ENCODE peak calls at places on chromosomes 4 and X, in eight cellular contexts. F is breast epithelium, P is endothelial cell of umbilical vein, X is adrenal gland, Y is transverse colon, D is body of pancreas, V is prostate gland, R is right lobe of liver. K is an unnamed sample.

GRCh38 chr4:88803600-88804096 is 106.0 kb upstream of the NAP1L5 start:
- DNase-seq in V (peak), D (peak), P (peak), R (no peak), F (peak), X (no peak), Y (peak), K (peak)

GRCh38 chrX:28398352-28398751 is 188.9 kb upstream of the IL1RAPL1 start:
- DNase-seq in V (no peak), R (no peak), Y (no peak), F (no peak), P (peak), D (no peak), X (no peak), K (no peak)

GRCh38 chrX:149371984-149372383 is 133.1 kb downstream of the IDS start:
- DNase-seq in D (no peak), Y (no peak), P (no peak), R (no peak), F (no peak), X (no peak), V (no peak), K (no peak)

GRCh38 chrX:38798956-38799355 is 2.3 kb upstream of the MID1IP1 start:
- DNase-seq in F (no peak), Y (no peak), R (no peak), P (peak), X (no peak), D (no peak), V (no peak), K (no peak)

GRCh38 chrX:48715876-48716502 is 19.5 kb downstream of the SUV39H1 start:
- DNase-seq in Y (no peak), P (no peak), F (no peak), R (no peak), D (no peak), X (no peak), V (no peak), K (no peak)

GRCh38 chrX:12949205-12949926 is 25.5 kb upstream of the TMSB4X start:
- DNase-seq in R (no peak), Y (no peak), X (no peak), F (no peak), V (no peak), D (no peak), P (no peak), K (no peak)

GRCh38 chr4:172830295-172830764 is 338.3 kb upstream of the GALNT7 start:
- DNase-seq in Y (no peak), P (peak), R (no peak), X (no peak), D (no peak), V (no peak), F (no peak), K (no peak)

GRCh38 chrX:108070891-108071290 is 20.5 kb downstream of the PSMD10 start:
- DNase-seq in X (no peak), D (no peak), F (no peak), Y (no peak), R (no peak), P (peak), V (no peak), K (no peak)

GRCh38 chr4:174209296-174209695 is 74.2 kb downstream of the FBXO8 start:
- DNase-seq in X (no peak), D (peak), V (no peak), Y (no peak), F (no peak), R (no peak), P (no peak), K (no peak)

GRCh38 chrX:148612431-148612830 is 112.0 kb downstream of the AFF2 start:
- DNase-seq in X (no peak), R (no peak), V (no peak), P (no peak), D (peak), F (no peak), Y (no peak), K (no peak)

GRCh38 chrX:41350150-41350975 is 16.4 kb downstream of the DDX3X start:
- DNase-seq in R (no peak), P (peak), D (no peak), X (no peak), Y (no peak), V (no peak), F (no peak), K (no peak)

GRCh38 chrX:113929004-113929403 is 654.9 kb upstream of the HTR2C start:
- DNase-seq in V (peak), X (peak), R (no peak), P (peak), Y (peak), D (peak), F (no peak), K (no peak)

GRCh38 chrX:8738588-8739189 is 6.8 kb upstream of the ANOS1 start:
- DNase-seq in V (peak), P (peak), X (peak), Y (peak), F (no peak), D (peak), R (peak), K (peak)

GRCh38 chrX:56797966-56798711 is 69.1 kb downstream of the NBDY start:
- DNase-seq in Y (peak), P (no peak), D (peak), R (peak), F (no peak), X (peak), V (no peak), K (peak)

GRCh38 chrX:69069086-69069445 is 96.2 kb downstream of the PJA1 start:
- DNase-seq in F (no peak), R (no peak), Y (no peak), D (no peak), P (no peak), V (no peak), X (no peak), K (no peak)

GRCh38 chrX:147958316-147958715 is 22.8 kb upstream of the FMR1NB start:
- DNase-seq in Y (no peak), D (no peak), R (no peak), X (no peak), F (no peak), P (no peak), V (no peak), K (no peak)

GRCh38 chr4:16909245-16909644 is 10.8 kb upstream of the LDB2 start:
- DNase-seq in X (peak), R (no peak), Y (no peak), D (no peak), P (no peak), F (no peak), V (no peak), K (no peak)

GRCh38 chr4:106369456-106370060 is 980 bp upstream of the GIMD1 start:
- DNase-seq in Y (no peak), D (peak), R (no peak), P (peak), X (peak), F (no peak), V (no peak), K (no peak)

GRCh38 chr4:158754385-158755180 is 14.2 kb upstream of the FNIP2 start:
- DNase-seq in P (no peak), F (no peak), Y (no peak), D (no peak), X (no peak), V (no peak), R (no peak), K (no peak)

GRCh38 chrX:19513383-19513782 is 1.9 kb downstream of the MAP3K15 start:
- DNase-seq in V (no peak), D (peak), X (peak), P (no peak), Y (no peak), R (no peak), F (no peak), K (no peak)

GRCh38 chr4:113449407-113449974 is 312.0 kb downstream of the CAMK2D start:
- DNase-seq in R (no peak), V (no peak), X (no peak), P (no peak), F (no peak), D (no peak), Y (no peak), K (no peak)

GRCh38 chrX:52933213-52933612 is 25.1 kb downstream of the FAM156A start:
- DNase-seq in R (no peak), F (no peak), X (no peak), P (no peak), Y (no peak), D (no peak), V (no peak), K (no peak)

GRCh38 chr4:7886250-7886973 is 53.2 kb downstream of the AFAP1 start:
- DNase-seq in F (no peak), X (no peak), P (no peak), Y (no peak), R (no peak), V (no peak), D (no peak), K (no peak)

GRCh38 chr4:183074288-183074990 is 24.6 kb upstream of the WWC2 start:
- DNase-seq in P (no peak), Y (no peak), X (no peak), F (no peak), R (no peak), V (no peak), D (no peak), K (no peak)

GRCh38 chr4:14958436-14958835 is 43.8 kb upstream of the CPEB2 start:
- DNase-seq in F (no peak), P (no peak), X (no peak), D (no peak), R (no peak), V (peak), Y (no peak), K (no peak)

GRCh38 chrX:133415276-133416105 is at the start of gene GPC4:
- DNase-seq in X (peak), D (peak), V (peak), F (peak), P (no peak), R (peak), Y (peak), K (peak)

GRCh38 chr4:144905286-144905685 is 192.7 kb downstream of the ANAPC10 start:
- DNase-seq in R (no peak), F (no peak), V (no peak), P (no peak), D (no peak), Y (no peak), X (no peak), K (no peak)

GRCh38 chr4:102344520-102344954 is 745 bp downstream of the SLC39A8 start:
- DNase-seq in P (peak), F (peak), R (peak), D (no peak), V (peak), X (peak), Y (peak), K (peak)

GRCh38 chrX:49310371-49310770 is 6.9 kb downstream of the GAGE10 start:
- DNase-seq in F (no peak), X (no peak), Y (no peak), R (no peak), P (no peak), D (no peak), V (no peak), K (no peak)

GRCh38 chrX:131305926-131306325 is 16.8 kb upstream of the IGSF1 start:
- DNase-seq in V (no peak), F (no peak), D (no peak), X (no peak), R (no peak), Y (no peak), P (no peak), K (no peak)

GRCh38 chrX:32451954-32452518 is 759.3 kb downstream of the DMD start:
- DNase-seq in X (no peak), R (no peak), Y (no peak), P (no peak), D (no peak), V (no peak), F (no peak), K (no peak)

GRCh38 chr4:110498420-110498819 is 22.5 kb downstream of the ENPEP start:
- DNase-seq in F (no peak), R (no peak), V (no peak), X (no peak), P (no peak), D (no peak), Y (no peak), K (no peak)

GRCh38 chr4:110505440-110505839 is 29.5 kb downstream of the ENPEP start:
- DNase-seq in X (no peak), R (no peak), D (no peak), F (no peak), V (no peak), P (no peak), Y (no peak), K (no peak)

GRCh38 chr4:110503588-110504435 is 27.9 kb downstream of the ENPEP start:
- DNase-seq in X (no peak), D (peak), R (no peak), P (no peak), Y (no peak), V (no peak), F (no peak), K (no peak)

GRCh38 chr4:110501826-110502225 is 25.9 kb downstream of the ENPEP start:
- DNase-seq in D (no peak), X (no peak), R (no peak), F (no peak), V (no peak), Y (no peak), P (no peak), K (no peak)
- H3K27ac ChIP-seq in D (no peak), X (no peak), R (no peak), F (no peak), V (no peak), Y (no peak), P (no peak), K (no peak)

DNA sequence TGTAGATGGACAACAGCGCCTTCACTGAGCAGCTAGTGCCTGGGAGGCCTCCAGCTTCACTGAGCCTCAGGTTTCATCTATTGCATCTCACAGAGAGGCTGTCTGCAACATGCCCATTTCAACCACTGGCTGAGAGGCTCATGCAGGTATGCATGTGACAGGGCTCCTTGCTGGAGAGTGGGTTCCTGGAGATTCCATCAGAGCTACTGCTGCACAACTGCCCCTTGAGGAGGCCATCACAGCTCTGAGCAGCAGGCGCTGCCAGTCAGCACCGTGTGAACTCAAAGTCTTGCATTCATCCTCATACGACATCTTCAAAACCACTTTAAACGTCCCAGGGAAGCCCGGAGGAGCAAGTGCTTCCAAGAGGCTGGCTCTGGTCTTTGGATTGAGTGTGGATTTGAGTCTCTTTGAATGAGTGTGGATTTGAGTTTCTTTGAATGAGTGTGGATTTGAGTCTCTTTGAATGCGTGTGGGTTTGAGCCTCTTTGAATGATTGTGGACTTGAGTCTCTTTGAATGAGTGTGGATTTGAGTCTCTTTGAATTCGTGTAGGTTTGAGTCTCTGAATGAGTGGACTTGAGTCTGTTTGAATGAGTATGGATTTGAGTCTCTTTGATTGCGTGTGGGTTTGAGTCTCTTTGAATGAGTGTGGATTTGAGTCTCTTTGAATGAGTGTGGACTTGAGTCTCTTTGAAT is 8.7 kb downstream of the P2RY8 start:
- DNase-seq in X (no peak), D (no peak), Y (no peak), R (no peak), V (no peak), F (no peak), P (no peak), K (no peak)
- TF ChIP-seq POLR2A in X (no peak), D (no peak), Y (no peak), R (no peak), V (no peak), F (no peak), P (no peak), K (no peak)

GRCh38 chr4:147325566-147325965 is 155.3 kb upstream of the EDNRA start:
- DNase-seq in D (no peak), V (no peak), P (no peak), Y (no peak), F (no peak), X (no peak), R (no peak), K (no peak)
- H3K27ac ChIP-seq in D (no peak), V (no peak), P (no peak), Y (no peak), F (no peak), X (no peak), R (no peak), K (no peak)

GRCh38 chr4:2793920-2794706 is 1.2 kb downstream of the SH3BP2 start:
- DNase-seq in R (peak), Y (peak), F (peak), P (peak), D (peak), V (no peak), X (peak), K (no peak)

GRCh38 chr4:2792396-2792710 is 532 bp upstream of the SH3BP2 start:
- DNase-seq in V (no peak), F (no peak), D (peak), R (no peak), Y (no peak), P (no peak), X (no peak), K (no peak)

GRCh38 chr4:2793578-2793919 is 664 bp downstream of the SH3BP2 start:
- DNase-seq in Y (peak), R (peak), P (peak), V (no peak), F (no peak), X (peak), D (peak), K (no peak)

GRCh38 chr4:2791518-2792395 is 1.1 kb upstream of the SH3BP2 start:
- DNase-seq in D (peak), F (no peak), P (no peak), V (no peak), Y (peak), R (peak), X (no peak), K (no peak)

GRCh38 chr4:2792711-2793577 is at the start of gene SH3BP2:
- DNase-seq in V (no peak), Y (peak), P (peak), F (peak), D (peak), X (peak), R (peak), K (peak)
- TF ChIP-seq POLR2A in V (peak), Y (peak), P (peak), F (no peak), D (no peak), X (peak), R (peak), K (peak)

GRCh38 chr4:110865611-110866254 is 242.9 kb upstream of the PITX2 start:
- DNase-seq in P (no peak), D (no peak), R (no peak), V (no peak), F (no peak), X (no peak), Y (no peak), K (no peak)

GRCh38 chr4:110867251-110867960 is 244.5 kb upstream of the PITX2 start:
- DNase-seq in R (no peak), X (no peak), Y (no peak), P (no peak), F (no peak), D (no peak), V (no peak), K (no peak)

GRCh38 chr4:110867981-110868380 is 245.1 kb upstream of the PITX2 start:
- DNase-seq in F (no peak), Y (no peak), X (no peak), V (no peak), P (no peak), R (no peak), D (no peak), K (no peak)

GRCh38 chr4:110869862-110870577 is 247.1 kb upstream of the PITX2 start:
- DNase-seq in Y (no peak), F (no peak), P (peak), V (no peak), R (no peak), D (no peak), X (no peak), K (no peak)

GRCh38 chr4:110869114-110869513 is 246.2 kb upstream of the PITX2 start:
- DNase-seq in D (no peak), Y (no peak), V (no peak), R (no peak), X (no peak), P (no peak), F (no peak), K (no peak)
- H3K27ac ChIP-seq in D (no peak), Y (no peak), V (no peak), R (no peak), X (no peak), P (no peak), F (no peak), K (no peak)

GRCh38 chr4:56680266-56680665 is 830 bp downstream of the HOPX start:
- DNase-seq in D (no peak), Y (no peak), P (no peak), V (no peak), R (no peak), F (no peak), X (no peak), K (no peak)
- TF ChIP-seq POLR2A in D (no peak), Y (no peak), P (no peak), V (no peak), R (no peak), F (no peak), X (no peak), K (no peak)

GRCh38 chr4:1221155-1221870 is 27.6 kb downstream of the CTBP1 start:
- DNase-seq in X (no peak), Y (no peak), P (no peak), R (no peak), D (no peak), F (no peak), V (no peak), K (no peak)

GRCh38 chr4:1223841-1224809 is 24.8 kb downstream of the CTBP1 start:
- DNase-seq in F (no peak), D (no peak), X (no peak), Y (no peak), R (no peak), V (no peak), P (no peak), K (no peak)

GRCh38 chr4:1220566-1220965 is 28.4 kb downstream of the CTBP1 start:
- DNase-seq in X (no peak), F (no peak), P (no peak), V (no peak), D (no peak), R (no peak), Y (no peak), K (no peak)

GRCh38 chr4:1222938-1223690 is 25.8 kb downstream of the CTBP1 start:
- DNase-seq in P (no peak), V (no peak), Y (no peak), F (no peak), X (no peak), D (no peak), R (no peak), K (no peak)

DNA sequence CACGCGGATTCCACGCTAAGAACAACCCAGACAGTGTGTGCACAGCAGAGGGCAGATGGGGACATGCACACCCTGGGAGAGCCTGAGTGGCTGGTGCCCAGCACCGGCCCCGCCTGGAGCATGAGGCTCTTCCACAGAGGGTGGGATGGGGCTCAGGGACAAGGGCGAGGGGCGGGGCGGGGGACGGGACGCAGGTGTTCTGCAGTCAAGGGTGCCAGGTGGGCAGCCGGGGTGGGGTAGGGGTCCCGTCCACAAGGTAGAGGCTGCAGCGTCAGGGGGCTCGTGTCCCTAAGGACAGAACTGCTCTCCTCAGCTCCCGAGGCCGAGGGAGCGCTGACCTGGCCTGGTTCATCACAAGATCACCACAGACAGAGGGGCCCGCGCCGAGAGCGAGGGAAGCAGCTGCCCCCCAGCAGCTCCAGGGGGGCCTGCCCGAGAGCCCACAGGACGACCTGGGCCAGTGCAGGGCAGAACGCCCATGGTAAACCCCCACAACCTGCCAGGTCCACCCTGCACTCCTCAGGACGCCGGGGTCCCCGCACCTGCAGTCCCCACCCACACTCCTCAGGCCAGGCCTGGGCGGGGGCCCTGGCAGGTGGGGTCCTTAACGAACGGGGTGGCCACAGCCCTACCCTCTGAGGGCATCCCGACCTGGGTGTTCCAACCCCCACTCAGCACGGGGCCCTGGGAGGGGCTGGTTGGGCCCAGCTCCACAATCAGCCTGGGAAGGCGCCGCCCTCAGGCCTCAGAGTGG is 26.7 kb downstream of the CTBP1 start:
- DNase-seq in X (no peak), R (no peak), F (no peak), P (no peak), Y (no peak), V (no peak), D (no peak), K (no peak)
- H3K27ac ChIP-seq in X (no peak), R (no peak), F (no peak), P (no peak), Y (no peak), V (no peak), D (no peak), K (no peak)

GRCh38 chrX:119943185-119943988 is at the start of gene NKAP:
- DNase-seq in Y (peak), V (peak), P (peak), F (peak), R (peak), D (peak), X (peak), K (peak)
- TF ChIP-seq POLR2A in Y (peak), V (peak), P (peak), F (peak), R (peak), D (no peak), X (peak), K (peak)

GRCh38 chrX:124333862-124334261 is 1.4 kb downstream of the TEX13D start:
- DNase-seq in F (no peak), V (no peak), P (no peak), D (no peak), X (no peak), Y (no peak), R (no peak), K (no peak)
- H3K27ac ChIP-seq in F (no peak), V (no peak), P (no peak), D (no peak), X (no peak), Y (no peak), R (no peak), K (no peak)